ENCODE peak calls at places on chromosomes 4 and X, in five cellular contexts. F, I, S, E and G are unnamed samples.

GRCh38 chr4:67327245-67327860 is 217.9 kb downstream of the CENPC start:
- DNase-seq in F (peak; percentile 55), I (peak; percentile 58), S (no peak), E (no peak), G (no peak)

GRCh38 chr4:123349401-123350190 is 47.0 kb upstream of the SPRY1 start:
- DNase-seq in F (no peak), I (no peak), S (no peak), E (no peak), G (no peak)

GRCh38 chr4:121155893-121156292 is 8.2 kb downstream of the TNIP3 start:
- DNase-seq in F (peak; percentile 4), I (no peak), S (no peak), E (no peak), G (no peak)

GRCh38 chr4:34046580-34046979 is 2197.7 kb downstream of the ARAP2 start:
- DNase-seq in F (no peak), I (no peak), S (no peak), E (no peak), G (no peak)

GRCh38 chr4:112726041-112726440 is 89.1 kb downstream of the LARP7 start:
- DNase-seq in F (no peak), I (no peak), S (no peak), E (no peak), G (no peak)

GRCh38 chr4:54581807-54582206 is 76.0 kb upstream of the KIT start:
- DNase-seq in F (no peak), I (no peak), S (no peak), E (no peak), G (no peak)

GRCh38 chr4:128483816-128484215 is 196.2 kb upstream of the PGRMC2 start:
- DNase-seq in F (peak; percentile 44), I (no peak), S (no peak), E (no peak), G (no peak)

GRCh38 chrX:106987488-106987887 is 12.5 kb downstream of the MORC4 start:
- DNase-seq in F (no peak), I (no peak), S (no peak), E (no peak), G (no peak)

GRCh38 chr4:33395731-33396485 is 2675.7 kb downstream of the PCDH7 start:
- DNase-seq in F (no peak), I (no peak), S (no peak), E (no peak), G (no peak)

GRCh38 chr4:47842985-47843384 is 5.1 kb upstream of the CORIN start:
- DNase-seq in F (no peak), I (no peak), S (no peak), E (no peak), G (no peak)

GRCh38 chr4:37652747-37653527 is 33.2 kb downstream of the RELL1 start:
- DNase-seq in F (no peak), I (no peak), S (no peak), E (no peak), G (no peak)

GRCh38 chr4:148288448-148288847 is 153.8 kb downstream of the NR3C2 start:
- DNase-seq in F (peak; percentile 16), I (no peak), S (no peak), E (no peak), G (no peak)

GRCh38 chr4:3786196-3786869 is 20.1 kb downstream of the ADRA2C start:
- DNase-seq in F (peak; percentile 93), I (peak; percentile 65), S (no peak), E (peak; percentile 58), G (no peak)

GRCh38 chr4:122823476-122823875 is 3.2 kb upstream of the FGF2 start:
- DNase-seq in F (no peak), I (no peak), S (no peak), E (no peak), G (no peak)

GRCh38 chr4:99614491-99614890 is 39.9 kb downstream of the MTTP start:
- DNase-seq in F (no peak), I (no peak), S (no peak), E (no peak), G (no peak)

GRCh38 chr4:131091896-131092295 is 1995.9 kb downstream of the C4orf33 start:
- DNase-seq in F (peak; percentile 1), I (no peak), S (no peak), E (no peak), G (no peak)

GRCh38 chr4:185740471-185740873 is 71.5 kb downstream of the SORBS2 start:
- DNase-seq in F (no peak), I (no peak), S (no peak), E (no peak), G (no peak)

GRCh38 chr4:1992468-1993168 is 16.2 kb downstream of the NELFA start:
- DNase-seq in F (peak; percentile 80), I (no peak), S (no peak), E (peak; percentile 79), G (no peak)
- TF ChIP-seq CTCF in F (no peak), I (no peak), S (no peak), E (no peak), G (no peak)

DNA sequence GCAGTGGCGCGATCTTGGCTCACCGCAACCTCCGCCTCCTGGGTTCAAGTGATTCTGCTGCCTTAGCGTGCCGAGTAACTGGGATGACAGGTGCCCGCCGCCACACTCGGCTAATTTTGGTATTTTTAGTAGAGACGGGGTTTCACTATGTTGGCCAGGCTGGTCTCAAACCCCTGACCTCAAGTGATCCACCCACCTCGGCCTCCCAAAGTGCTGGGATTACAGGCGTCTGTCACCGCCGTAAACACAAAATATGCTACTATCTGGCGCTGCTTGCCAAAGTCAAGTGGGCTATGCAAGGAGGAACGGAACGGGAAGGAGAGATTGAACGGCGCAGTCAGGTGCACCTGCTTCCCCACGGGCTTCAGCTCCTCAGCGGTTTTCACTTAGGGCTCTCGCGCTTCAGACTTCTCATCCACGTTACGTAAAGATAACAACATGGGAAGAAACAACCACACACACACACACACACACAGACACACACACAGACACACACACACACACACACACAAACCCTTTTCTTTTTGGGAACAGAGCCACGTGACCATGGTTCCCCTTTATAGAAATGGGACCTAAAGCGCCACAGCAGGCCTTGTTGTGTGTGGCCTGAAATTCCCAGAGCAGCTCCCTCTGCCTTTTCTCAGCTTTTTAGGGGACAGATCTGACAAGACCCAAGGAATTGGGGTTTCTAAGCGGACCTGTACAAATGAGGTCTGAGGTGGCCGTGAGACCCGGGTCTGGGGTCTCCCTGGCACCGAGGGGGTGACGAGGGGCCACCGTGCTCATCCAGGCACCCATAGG is 1.5 kb downstream of the P2RY8 start:
- DNase-seq in F (no peak), I (peak; percentile 32), S (no peak), E (no peak), G (no peak)
- H3K4me3 ChIP-seq in F (no peak overlapping the region), I (peak overlapping the region; percentile 29), S (peak overlapping the region; percentile 48), E (no peak overlapping the region), G (peak overlapping the region; percentile 51)

DNA sequence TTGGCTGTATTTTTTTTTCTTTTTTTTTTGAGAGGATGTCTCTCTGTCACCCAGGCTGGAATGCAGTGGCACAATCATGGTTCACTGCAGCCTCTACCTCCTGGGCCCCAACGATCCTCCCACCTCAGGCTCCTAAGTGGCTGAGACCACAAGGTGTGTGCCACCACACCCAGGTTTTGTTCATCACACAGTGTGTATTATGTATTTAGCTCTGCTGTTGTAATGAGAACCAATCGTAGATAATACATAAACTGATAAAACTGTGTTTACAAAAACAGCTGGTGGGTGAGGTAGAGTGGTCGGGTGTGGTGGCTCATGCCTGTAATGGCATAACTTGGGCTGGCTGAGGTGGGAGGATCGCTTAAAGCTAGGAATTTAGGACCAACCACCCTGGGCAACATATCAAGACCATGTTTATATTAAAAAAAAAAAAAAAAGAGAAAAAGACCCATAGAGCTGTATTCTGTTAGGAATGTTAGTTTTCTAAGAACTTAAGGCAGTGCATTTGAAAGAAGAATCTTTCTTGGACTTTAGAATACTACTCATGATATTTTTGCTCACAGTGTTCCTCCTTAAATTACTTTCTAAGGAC is 34.9 kb downstream of the POLR2B start:
- DNase-seq in F (no peak), I (no peak), S (no peak), E (no peak), G (no peak)
- H3K36me3 ChIP-seq in F (peaks cover 71% of the 10 kb centered on the region), I (peaks cover 17% of the 10 kb centered on the region), S (peaks cover 11% of the 10 kb centered on the region), E (peaks cover 65% of the 10 kb centered on the region), G (peaks cover 51% of the 10 kb centered on the region)

GRCh38 chrX:54980334-54980733 is 13.7 kb downstream of the PFKFB1 start:
- DNase-seq in F (no peak), I (no peak), S (no peak), E (no peak), G (no peak)

GRCh38 chrX:54977387-54977786 is 16.6 kb downstream of the PFKFB1 start:
- DNase-seq in F (no peak), I (no peak), S (no peak), E (no peak), G (no peak)

GRCh38 chrX:54979432-54979831 is 14.6 kb downstream of the PFKFB1 start:
- DNase-seq in F (no peak), I (no peak), S (no peak), E (no peak), G (no peak)

DNA sequence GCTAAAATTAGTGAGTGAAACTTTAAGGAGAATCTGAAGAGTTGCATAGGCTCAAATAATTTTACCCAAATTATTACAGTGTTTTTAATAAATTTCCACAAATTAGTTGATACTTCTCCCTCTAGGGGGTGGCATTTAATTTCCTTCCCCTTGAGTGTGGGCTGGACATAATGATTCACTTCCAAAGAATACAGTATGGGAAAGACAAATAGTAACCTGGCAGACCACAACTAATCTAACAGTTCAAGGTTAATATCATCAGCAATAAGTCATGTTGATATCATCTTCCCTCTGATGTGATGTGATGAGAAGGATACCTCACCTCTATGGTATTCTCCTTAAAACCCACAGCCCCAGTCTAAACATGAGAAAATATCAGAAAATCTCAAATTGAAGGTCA is 15.5 kb downstream of the PFKFB1 start:
- DNase-seq in F (no peak), I (no peak), S (no peak), E (no peak), G (no peak)
- TF ChIP-seq CTCF in F (no peak), I (no peak), S (no peak), E (no peak), G (no peak)

GRCh38 chr4:110484029-110484428 is 8.1 kb downstream of the ENPEP start:
- DNase-seq in F (no peak), I (no peak), S (no peak), E (no peak), G (no peak)
- H3K4me3 ChIP-seq in F (no peak overlapping the region), I (no peak overlapping the region), S (no peak overlapping the region), E (no peak overlapping the region), G (no peak overlapping the region)

DNA sequence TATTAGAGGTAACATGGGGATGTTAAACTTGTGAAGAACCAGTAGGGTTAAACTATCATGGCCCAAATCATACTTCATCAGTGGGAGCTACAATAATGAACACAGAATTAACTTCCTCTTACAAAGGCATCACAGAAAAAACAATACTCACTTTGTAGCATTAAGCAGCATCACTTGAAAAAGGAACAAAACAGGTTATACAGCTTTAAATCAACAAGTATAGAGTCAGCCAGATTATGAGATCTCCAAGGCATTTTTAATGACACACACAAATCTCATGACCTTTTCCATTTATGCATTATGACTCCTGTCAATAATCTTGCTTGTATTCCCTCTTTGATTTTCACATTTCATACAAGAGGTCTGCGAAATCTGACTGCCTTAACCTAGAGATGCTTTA is 18.3 kb downstream of the FBXL5 start:
- DNase-seq in F (no peak), I (no peak), S (no peak), E (no peak), G (no peak)
- H3K36me3 ChIP-seq in F (peaks cover 53% of the 10 kb centered on the region), I (peaks cover 3% of the 10 kb centered on the region), S (no peaks in the 10 kb centered on the region), E (peaks cover 38% of the 10 kb centered on the region), G (peaks cover 25% of the 10 kb centered on the region)